ENCODE peak calls at places on chromosome 22, in five cellular contexts. C, W, B, Q and P are unnamed samples.

GRCh38 chr22:45262931-45263789 is 21.6 kb upstream of the UPK3A start:
- DNase-seq in C (no peak), Q (no peak), W (peak), B (no peak), P (no peak)

GRCh38 chr22:49923445-49923844 is 5.0 kb downstream of the CRELD2 start:
- DNase-seq in W (no peak), C (no peak), B (no peak), Q (no peak), P (no peak)

GRCh38 chr22:49034836-49035817 is 792.5 kb downstream of the BRD1 start:
- DNase-seq in C (no peak), W (no peak), Q (no peak), B (no peak), P (no peak)

GRCh38 chr22:31230155-31230870 is 18.2 kb downstream of the LIMK2 start:
- DNase-seq in C (no peak), B (no peak), W (peak), Q (peak), P (no peak)

GRCh38 chr22:30423296-30423958 is 2.1 kb upstream of the MTFP1 start:
- DNase-seq in B (no peak), W (no peak), C (no peak), Q (no peak), P (peak)

GRCh38 chr22:44940121-44940520 is 69.7 kb downstream of the PHF21B start:
- DNase-seq in Q (no peak), B (no peak), W (no peak), C (no peak), P (no peak)

GRCh38 chr22:39090426-39091064 is 6.5 kb upstream of the APOBEC3H start:
- DNase-seq in Q (no peak), C (no peak), W (no peak), B (no peak), P (no peak)

GRCh38 chr22:49353185-49353584 is 474.5 kb downstream of the BRD1 start:
- DNase-seq in W (no peak), Q (no peak), B (no peak), C (no peak), P (no peak)

GRCh38 chr22:44192098-44192810 is 11.5 kb downstream of the PARVG start:
- DNase-seq in W (no peak), C (peak), B (no peak), Q (peak), P (no peak)

GRCh38 chr22:49543876-49544275 is 283.8 kb downstream of the BRD1 start:
- DNase-seq in Q (no peak), B (no peak), C (no peak), W (no peak), P (no peak)

GRCh38 chr22:41175546-41175945 is 29.6 kb upstream of the L3MBTL2 start:
- DNase-seq in C (no peak), W (no peak), Q (no peak), B (no peak), P (no peak)

GRCh38 chr22:39496131-39496838 is 5.8 kb upstream of the MIEF1 start:
- DNase-seq in B (peak), Q (peak), W (peak), C (peak), P (peak)

GRCh38 chr22:42180349-42180842 is 49.8 kb upstream of the CYP2D6 start:
- DNase-seq in W (peak), Q (no peak), B (peak), C (no peak), P (no peak)

GRCh38 chr22:18067121-18067520 is 10.7 kb upstream of the PEX26 start:
- DNase-seq in B (no peak), W (no peak), C (no peak), Q (no peak), P (no peak)

GRCh38 chr22:38756631-38757463 is 1.0 kb upstream of the SUN2 start:
- DNase-seq in W (no peak), B (no peak), Q (no peak), C (no peak), P (no peak)

GRCh38 chr22:33020721-33021120 is 37.5 kb downstream of the SYN3 start:
- DNase-seq in W (no peak), B (no peak), Q (no peak), C (no peak), P (no peak)

GRCh38 chr22:44625981-44626687 is 75.9 kb upstream of the PRR5 start:
- DNase-seq in B (peak), W (peak), C (peak), Q (peak), P (peak)

GRCh38 chr22:38436629-38437395 is 18.2 kb downstream of the KCNJ4 start:
- DNase-seq in C (no peak), W (no peak), B (no peak), Q (no peak), P (no peak)

GRCh38 chr22:38068641-38069371 is 11.6 kb downstream of the PICK1 start:
- DNase-seq in Q (no peak), W (no peak), C (no peak), B (no peak), P (no peak)

GRCh38 chr22:40853961-40854360 is 2.5 kb downstream of the ST13 start:
- DNase-seq in C (no peak), B (no peak), Q (no peak), W (no peak), P (no peak)

GRCh38 chr22:30038219-30038618 is 42.0 kb upstream of the HORMAD2 start:
- DNase-seq in C (no peak), W (peak), Q (peak), B (no peak), P (no peak)

GRCh38 chr22:30749272-30749671 is 54.6 kb downstream of the OSBP2 start:
- DNase-seq in Q (no peak), C (no peak), B (no peak), W (no peak), P (no peak)

GRCh38 chr22:49768511-49768910 is 59.2 kb downstream of the BRD1 start:
- DNase-seq in C (no peak), W (no peak), Q (no peak), B (no peak), P (no peak)

GRCh38 chr22:48428556-48429371 is 1398.9 kb downstream of the BRD1 start:
- DNase-seq in W (no peak), C (no peak), B (no peak), Q (no peak), P (no peak)

GRCh38 chr22:41092847-41093371 is 517 bp downstream of the EP300 start:
- DNase-seq in Q (peak), W (peak), B (no peak), C (peak), P (no peak)

GRCh38 chr22:49305215-49305965 is 522.3 kb downstream of the BRD1 start:
- DNase-seq in B (peak), Q (peak), W (no peak), C (peak), P (peak)

GRCh38 chr22:38235240-38235850 is 33.6 kb downstream of the MAFF start:
- DNase-seq in W (no peak), B (no peak), C (no peak), Q (no peak), P (no peak)

GRCh38 chr22:29116397-29117123 is 43.7 kb downstream of the KREMEN1 start:
- DNase-seq in B (no peak), C (no peak), W (no peak), Q (no peak), P (no peak)

GRCh38 chr22:24436553-24436952 is 9.2 kb downstream of the ADORA2A start:
- DNase-seq in Q (no peak), B (no peak), W (no peak), C (no peak), P (no peak)

GRCh38 chr22:24440270-24440717 is 12.9 kb downstream of the ADORA2A start:
- DNase-seq in W (no peak), Q (no peak), B (no peak), C (no peak), P (no peak)

GRCh38 chr22:24437091-24437490 is 9.7 kb downstream of the ADORA2A start:
- DNase-seq in B (no peak), C (no peak), Q (no peak), W (no peak), P (no peak)

GRCh38 chr22:24435861-24436351 is 8.5 kb downstream of the ADORA2A start:
- DNase-seq in Q (no peak), B (no peak), C (no peak), W (peak), P (no peak)

GRCh38 chr22:24437820-24438328 is 10.5 kb downstream of the ADORA2A start:
- DNase-seq in B (no peak), C (no peak), Q (no peak), W (peak), P (no peak)
- TF ChIP-seq CTCF in B (no peak), C (no peak), Q (peak), W (peak), P (no peak)

DNA sequence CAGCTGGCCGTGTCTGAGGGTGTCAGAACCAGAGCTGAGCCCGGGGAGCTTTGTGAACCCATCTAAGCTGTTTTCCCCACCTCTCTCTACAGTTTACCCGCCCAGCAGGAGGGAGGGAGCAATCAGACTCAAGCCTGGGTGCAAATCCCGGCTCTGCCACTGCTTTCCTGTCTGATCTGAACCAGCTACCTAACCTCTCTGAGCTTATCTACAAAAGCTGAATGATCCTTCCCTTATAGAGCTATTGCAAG is 252 bp downstream of the APOL2 start:
- DNase-seq in W (no peak), B (no peak), C (no peak), Q (no peak), P (no peak)
- TF ChIP-seq CTCF in W (no peak), B (no peak), C (no peak), Q (no peak), P (no peak)

GRCh38 chr22:22748297-22748743 is 103.9 kb downstream of the GGTLC2 start:
- DNase-seq in B (no peak), W (peak), Q (peak), C (peak), P (peak)
- TF ChIP-seq CTCF in B (peak), W (peak), Q (peak), C (peak), P (peak)

GRCh38 chr22:46465793-46466192 is 71.6 kb downstream of the CELSR1 start:
- DNase-seq in Q (no peak), B (no peak), C (no peak), W (no peak), P (no peak)
- TF ChIP-seq CTCF in Q (no peak), B (no peak), C (no peak), W (no peak), P (no peak)

DNA sequence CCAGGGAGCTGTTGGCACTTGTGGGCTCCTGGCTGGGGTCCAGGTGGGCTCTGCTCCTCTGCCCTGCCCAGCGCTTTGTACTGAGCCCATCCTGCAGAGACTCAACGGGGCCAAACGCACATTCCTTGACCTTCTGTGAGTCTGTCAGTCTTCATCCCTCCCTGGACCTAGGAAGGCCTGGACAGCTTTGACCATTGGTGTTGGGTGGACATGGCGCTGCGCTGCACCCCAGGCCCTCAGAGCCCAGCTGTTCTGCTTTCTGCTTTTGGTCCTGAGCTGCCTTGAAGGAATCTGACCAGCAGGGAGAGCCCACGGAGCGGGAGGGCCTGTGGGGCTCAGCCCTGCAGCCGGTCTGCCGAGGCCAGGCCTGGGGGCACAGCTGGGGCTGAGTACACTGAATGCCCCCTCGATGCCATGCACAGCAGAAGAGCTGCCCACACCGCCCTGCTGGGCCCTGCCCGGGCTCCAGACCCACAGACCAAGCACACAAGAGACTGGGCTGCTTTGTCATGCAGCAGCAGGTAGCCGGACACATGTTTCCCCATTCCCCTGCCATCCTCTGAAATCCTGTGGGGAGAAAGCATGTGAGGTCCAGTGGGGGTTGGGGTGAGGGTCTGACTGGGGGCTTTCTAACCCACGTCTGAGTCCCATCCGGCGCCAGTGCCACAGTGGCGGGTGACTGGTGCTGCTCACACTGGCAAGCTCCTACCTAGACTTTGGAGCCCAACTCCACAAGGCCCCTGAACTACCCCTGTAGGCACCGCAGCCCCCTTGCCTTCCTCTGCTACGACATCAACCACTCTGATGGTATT is 24.1 kb upstream of the CCDC188 start:
- DNase-seq in W (peak), B (no peak), C (no peak), Q (peak), P (peak)
- TF ChIP-seq CTCF in W (peak), B (peak), C (peak), Q (peak), P (no peak)

DNA sequence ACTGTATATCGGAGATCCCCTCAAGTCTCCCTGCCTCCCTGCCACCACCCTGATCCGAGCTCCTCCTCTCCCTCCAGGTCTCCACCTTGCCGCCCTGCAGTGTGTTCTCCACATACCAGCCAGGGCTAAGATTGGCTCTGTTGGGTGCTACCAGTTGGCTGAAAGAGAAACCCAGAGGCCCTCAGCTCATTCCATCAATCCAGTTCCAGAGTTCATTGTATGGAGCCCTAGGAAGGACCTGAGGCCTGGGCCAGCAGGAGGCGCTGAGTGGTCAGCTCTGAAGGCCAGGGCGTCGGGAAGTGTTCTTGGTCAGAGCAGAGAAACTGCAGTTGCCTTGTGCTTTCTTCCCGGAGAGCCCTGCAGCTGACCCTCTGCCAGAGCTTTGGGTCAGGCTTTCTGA is 2.2 kb upstream of the TOP3B start:
- DNase-seq in Q (peak), W (peak), B (no peak), C (peak), P (peak)
- TF ChIP-seq CTCF in Q (peak), W (peak), B (no peak), C (peak), P (peak)

DNA sequence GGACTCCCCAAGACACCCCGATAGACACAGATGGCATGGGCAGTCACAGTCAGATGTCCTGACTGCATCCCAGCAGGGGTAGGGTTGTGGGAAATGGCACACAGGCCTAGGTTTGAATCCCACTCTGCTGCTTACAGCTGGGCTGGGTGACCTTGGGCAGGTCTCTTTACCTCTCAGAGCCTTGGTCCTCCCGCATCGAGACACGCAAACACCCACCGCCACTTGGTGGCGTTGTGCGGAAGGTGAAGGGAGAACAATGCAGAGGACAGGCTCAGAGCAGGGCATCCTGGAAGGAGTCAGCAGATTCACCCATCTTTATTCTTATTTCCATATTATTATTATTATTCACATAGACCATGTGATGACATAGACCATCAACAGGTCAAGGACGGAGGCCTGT is 140.5 kb downstream of the MIAT start:
- DNase-seq in Q (no peak), W (no peak), C (no peak), B (no peak), P (peak)
- TF ChIP-seq CTCF in Q (no peak), W (no peak), C (no peak), B (no peak), P (no peak)

GRCh38 chr22:46659059-46659790 is 39.0 kb downstream of the GRAMD4 start:
- DNase-seq in W (no peak), C (no peak), B (no peak), Q (no peak), P (no peak)

GRCh38 chr22:46659791-46660186 is 39.6 kb downstream of the GRAMD4 start:
- DNase-seq in W (no peak), B (no peak), Q (no peak), C (no peak), P (no peak)

GRCh38 chr22:46662226-46662625 is 42.0 kb downstream of the GRAMD4 start:
- DNase-seq in B (no peak), C (no peak), Q (no peak), W (no peak), P (no peak)

GRCh38 chr22:46661221-46661851 is 41.1 kb downstream of the GRAMD4 start:
- DNase-seq in B (no peak), W (no peak), C (no peak), Q (peak), P (no peak)

GRCh38 chr22:46660604-46661201 is 40.5 kb downstream of the GRAMD4 start:
- DNase-seq in B (no peak), W (no peak), C (no peak), Q (no peak), P (no peak)
- TF ChIP-seq CTCF in B (no peak), W (no peak), C (no peak), Q (no peak), P (no peak)

DNA sequence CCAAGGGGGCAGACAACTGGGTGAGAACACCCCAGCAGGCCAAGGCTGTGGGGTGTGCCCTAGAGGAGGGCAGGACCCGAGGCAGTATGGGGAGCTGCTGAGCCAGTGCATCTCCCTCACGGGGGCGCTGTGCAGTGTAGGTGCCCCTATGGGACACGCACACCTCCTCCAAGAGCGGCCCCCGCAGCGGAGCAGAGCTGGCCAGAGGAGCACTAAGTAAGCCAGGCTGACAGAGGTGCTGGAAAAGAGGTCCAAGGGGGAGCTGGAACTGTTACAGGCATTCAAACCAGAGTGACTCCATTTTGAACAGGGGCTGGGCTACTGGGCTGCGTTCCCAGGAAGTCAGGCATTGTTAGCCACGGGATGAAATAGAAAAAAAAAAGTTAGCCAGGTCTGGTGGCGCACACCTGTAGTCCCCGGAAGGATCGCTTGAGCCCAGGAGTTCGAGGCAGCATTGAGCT is 41.8 kb downstream of the TST start:
- DNase-seq in W (peak), C (peak), B (peak), Q (peak), P (peak)
- TF ChIP-seq CTCF in W (peak), C (no peak), B (no peak), Q (peak), P (no peak)